ENCODE peak calls at places on chromosomes 3 and 15, in ten cellular contexts. F, J, L, O, R, A, D, Q, C and G are unnamed samples.

GRCh38 chr15:91472316-91472756 is 372.3 kb downstream of the SV2B start:
- DNase-seq in F (no peak), J (no peak), L (no peak), O (no peak), R (no peak), A (no peak), D (no peak), Q (peak), C (no peak), G (no peak)

GRCh38 chr3:156551261-156551660 is 3.7 kb downstream of the SSR3 start:
- DNase-seq in F (no peak), J (no peak), L (peak), O (no peak), R (no peak), A (no peak), D (no peak), Q (no peak), C (no peak), G (no peak)

GRCh38 chr15:64092864-64093626 is 593 bp downstream of the CIAO2A start:
- DNase-seq in F (no peak), J (peak), L (peak), O (peak), R (no peak), A (no peak), D (peak), Q (peak), C (peak), G (peak)

GRCh38 chr15:87369269-87369668 is 887.3 kb downstream of the NTRK3 start:
- DNase-seq in F (no peak), J (no peak), L (peak), O (peak), R (no peak), A (no peak), D (no peak), Q (no peak), C (no peak), G (no peak)

GRCh38 chr3:157026091-157026490 is 133.9 kb downstream of the CCNL1 start:
- DNase-seq in F (no peak), J (no peak), L (no peak), O (peak), R (no peak), A (no peak), D (no peak), Q (no peak), C (no peak), G (no peak)

GRCh38 chr3:115885621-115886020 is 262.3 kb downstream of the GAP43 start:
- DNase-seq in F (no peak), J (no peak), L (peak), O (no peak), R (no peak), A (no peak), D (no peak), Q (no peak), C (no peak), G (no peak)

GRCh38 chr3:57749542-57749941 is 6.6 kb upstream of the SLMAP start:
- DNase-seq in F (no peak), J (no peak), L (no peak), O (no peak), R (no peak), A (no peak), D (no peak), Q (peak), C (no peak), G (no peak)

GRCh38 chr3:84772841-84773240 is 185.9 kb upstream of the CADM2 start:
- DNase-seq in F (no peak), J (no peak), L (no peak), O (no peak), R (no peak), A (no peak), D (no peak), Q (no peak), C (no peak), G (no peak)

GRCh38 chr3:192957441-192957951 is 39.8 kb upstream of the MB21D2 start:
- DNase-seq in F (peak), J (no peak), L (peak), O (peak), R (no peak), A (peak), D (peak), Q (peak), C (no peak), G (no peak)

GRCh38 chr3:65785065-65785645 is 253.6 kb downstream of the MAGI1 start:
- DNase-seq in F (no peak), J (no peak), L (peak), O (peak), R (peak), A (no peak), D (peak), Q (peak), C (no peak), G (no peak)

GRCh38 chr3:22713936-22714335 is 489.2 kb upstream of the UBE2E2 start:
- DNase-seq in F (no peak), J (no peak), L (peak), O (peak), R (no peak), A (no peak), D (no peak), Q (no peak), C (no peak), G (no peak)

GRCh38 chr3:99419111-99419510 is 219.3 kb upstream of the COL8A1 start:
- DNase-seq in F (no peak), J (no peak), L (no peak), O (no peak), R (no peak), A (no peak), D (no peak), Q (no peak), C (no peak), G (no peak)

GRCh38 chr15:92377083-92377789 is 16.4 kb upstream of the ST8SIA2 start:
- DNase-seq in F (no peak), J (no peak), L (no peak), O (no peak), R (no peak), A (no peak), D (peak), Q (no peak), C (no peak), G (no peak)

GRCh38 chr3:134677196-134677986 is 26.6 kb upstream of the KY start:
- DNase-seq in F (no peak), J (no peak), L (no peak), O (no peak), R (no peak), A (no peak), D (peak), Q (peak), C (no peak), G (no peak)

GRCh38 chr15:90645873-90646605 is 71.1 kb upstream of the BLM start:
- DNase-seq in F (no peak), J (no peak), L (no peak), O (no peak), R (no peak), A (peak), D (no peak), Q (peak), C (no peak), G (no peak)

GRCh38 chr3:156492801-156493261 is 62.1 kb downstream of the SSR3 start:
- DNase-seq in F (no peak), J (no peak), L (no peak), O (no peak), R (no peak), A (no peak), D (no peak), Q (no peak), C (no peak), G (no peak)

GRCh38 chr3:126527455-126528211 is 3.7 kb downstream of the CHST13 start:
- DNase-seq in F (no peak), J (no peak), L (no peak), O (no peak), R (no peak), A (peak), D (no peak), Q (no peak), C (peak), G (no peak)

GRCh38 chr3:45010718-45011355 is 15.3 kb upstream of the CLEC3B start:
- DNase-seq in F (no peak), J (no peak), L (peak), O (no peak), R (no peak), A (no peak), D (no peak), Q (no peak), C (no peak), G (no peak)

GRCh38 chr3:4864503-4864902 is 114.7 kb upstream of the BHLHE40 start:
- DNase-seq in F (no peak), J (no peak), L (peak), O (no peak), R (no peak), A (no peak), D (no peak), Q (no peak), C (no peak), G (no peak)

GRCh38 chr3:155426524-155427230 is 133.2 kb upstream of the STRIT1 start:
- DNase-seq in F (no peak), J (no peak), L (peak), O (no peak), R (no peak), A (no peak), D (no peak), Q (no peak), C (no peak), G (no peak)

GRCh38 chr15:78696436-78696835 is 55.4 kb upstream of the CHRNB4 start:
- DNase-seq in F (no peak), J (no peak), L (no peak), O (no peak), R (no peak), A (no peak), D (no peak), Q (no peak), C (no peak), G (no peak)

GRCh38 chr3:34381243-34381642 is 582.8 kb downstream of the PDCD6IP start:
- DNase-seq in F (no peak), J (no peak), L (no peak), O (no peak), R (no peak), A (no peak), D (no peak), Q (no peak), C (no peak), G (no peak)

GRCh38 chr15:70853270-70853854 is 595 bp downstream of the LARP6 start:
- DNase-seq in F (peak), J (no peak), L (peak), O (peak), R (no peak), A (no peak), D (no peak), Q (no peak), C (no peak), G (no peak)

GRCh38 chr15:99703603-99704443 is 29.4 kb downstream of the LYSMD4 start:
- DNase-seq in F (no peak), J (no peak), L (peak), O (peak), R (peak), A (no peak), D (peak), Q (peak), C (no peak), G (no peak)
- H3K27ac ChIP-seq in F (peak), J (peak), L (peak), O (no peak), R (peak), A (peak), D (peak), Q (no peak), C (peak), G (peak)

DNA sequence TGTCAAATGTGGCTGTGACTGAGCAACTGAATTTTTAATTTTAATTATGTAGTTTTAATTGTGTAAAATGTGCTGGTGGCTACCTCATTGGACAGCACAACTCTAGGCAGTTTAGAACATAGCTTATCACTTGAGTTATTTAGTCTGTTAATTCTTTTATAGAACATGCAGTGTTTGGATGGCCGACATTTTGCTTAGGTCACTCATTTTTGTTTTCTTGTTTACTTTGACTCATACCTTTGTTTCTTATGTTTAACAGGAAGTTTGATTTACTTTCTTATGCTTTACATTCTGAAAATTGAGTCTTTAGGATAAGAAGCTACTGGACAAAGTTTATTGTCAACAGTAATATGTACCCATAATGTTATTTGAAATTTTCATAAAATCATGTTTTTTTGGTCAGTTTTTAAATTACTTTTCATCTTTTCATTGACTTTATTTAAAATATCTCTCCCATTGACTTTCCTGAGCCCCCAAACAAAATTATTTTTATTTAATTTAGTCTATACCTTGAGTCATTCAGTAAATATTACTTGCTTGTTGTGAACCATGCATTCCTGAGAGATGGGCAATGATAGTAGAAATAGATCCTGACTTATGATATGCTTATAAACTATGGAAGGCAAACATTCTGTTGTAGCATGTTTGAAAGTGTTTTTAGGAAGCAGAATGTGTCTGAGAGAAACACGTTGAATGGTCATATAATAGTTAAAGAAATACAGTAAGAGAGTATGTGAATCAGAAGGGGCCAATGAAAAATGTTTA is 60.6 kb downstream of the TCF12 start:
- DNase-seq in F (no peak), J (no peak), L (no peak), O (peak), R (peak), A (no peak), D (no peak), Q (peak), C (no peak), G (no peak)
- H3K27ac ChIP-seq in F (no peak), J (no peak), L (no peak), O (no peak), R (peak), A (no peak), D (no peak), Q (no peak), C (no peak), G (no peak)

GRCh38 chr15:98753726-98754125 is 105.4 kb downstream of the IGF1R start:
- DNase-seq in F (no peak), J (no peak), L (no peak), O (no peak), R (no peak), A (no peak), D (no peak), Q (no peak), C (no peak), G (no peak)
- H3K27ac ChIP-seq in F (peak), J (no peak), L (no peak), O (no peak), R (peak), A (peak), D (peak), Q (no peak), C (peak), G (no peak)

GRCh38 chr3:16380421-16380820 is 115.4 kb downstream of the OXNAD1 start:
- DNase-seq in F (no peak), J (no peak), L (no peak), O (no peak), R (no peak), A (no peak), D (no peak), Q (no peak), C (no peak), G (no peak)

GRCh38 chr3:16378415-16378814 is 113.4 kb downstream of the OXNAD1 start:
- DNase-seq in F (no peak), J (no peak), L (no peak), O (no peak), R (no peak), A (no peak), D (no peak), Q (no peak), C (no peak), G (no peak)

GRCh38 chr3:16379838-16380237 is 114.8 kb downstream of the OXNAD1 start:
- DNase-seq in F (no peak), J (no peak), L (no peak), O (no peak), R (no peak), A (no peak), D (no peak), Q (no peak), C (no peak), G (no peak)

GRCh38 chr3:16377847-16378302 is 112.9 kb downstream of the OXNAD1 start:
- DNase-seq in F (no peak), J (no peak), L (no peak), O (no peak), R (no peak), A (no peak), D (no peak), Q (no peak), C (no peak), G (no peak)

GRCh38 chr3:16378920-16379319 is 113.9 kb downstream of the OXNAD1 start:
- DNase-seq in F (no peak), J (no peak), L (peak), O (no peak), R (no peak), A (no peak), D (no peak), Q (no peak), C (no peak), G (no peak)
- H3K27ac ChIP-seq in F (no peak), J (no peak), L (no peak), O (no peak), R (no peak), A (no peak), D (no peak), Q (no peak), C (peak), G (no peak)

GRCh38 chr3:12895391-12896205 is 54.2 kb upstream of the RPL32 start:
- DNase-seq in F (no peak), J (no peak), L (peak), O (no peak), R (no peak), A (no peak), D (no peak), Q (no peak), C (no peak), G (no peak)
- H3K27ac ChIP-seq in F (peak), J (no peak), L (no peak), O (no peak), R (no peak), A (no peak), D (peak), Q (no peak), C (no peak), G (no peak)